ENCODE peak calls at places on chromosomes 3 and 15, in eight cellular contexts. K is endothelial cell, L is cardiac septum, D is GM23248, A is HCT116, I is head of caudate nucleus, H is kidney, P is Calu3. R is an unnamed sample.

GRCh38 chr3:23669541-23670255 is 136.1 kb upstream of the UBE2E1 start:
- DNase-seq in K (no peak), L (no peak), D (no peak), A (peak; percentile 56), I (no peak), H (no peak), P (no peak), R (no peak)

GRCh38 chr15:66923438-66923881 is 141.9 kb upstream of the SMAD3 start:
- DNase-seq in K (peak; percentile 36), L (peak; percentile 66), D (peak; percentile 20), A (peak; percentile 37), I (no peak), H (no peak), P (peak; percentile 72), R (peak; percentile 79)

GRCh38 chr3:71304261-71304646 is 279.3 kb downstream of the FOXP1 start:
- DNase-seq in K (no peak), L (no peak), D (no peak), A (no peak), I (no peak), H (no peak), P (no peak), R (no peak)

GRCh38 chr15:96893159-96893906 is 562.8 kb downstream of the NR2F2 start:
- DNase-seq in K (peak; percentile 20), L (no peak), D (peak; percentile 26), A (no peak), I (no peak), H (no peak), P (peak; percentile 61), R (no peak)

GRCh38 chr15:43436395-43436794 is 56.6 kb downstream of the TP53BP1 start:
- DNase-seq in K (no peak), L (no peak), D (no peak), A (no peak), I (no peak), H (no peak), P (no peak), R (no peak)

GRCh38 chr15:43253431-43254403 is 13.0 kb downstream of the TGM5 start:
- DNase-seq in K (no peak), L (no peak), D (peak; percentile 39), A (no peak), I (no peak), H (peak; percentile 85), P (peak; percentile 21), R (no peak)

GRCh38 chr3:192833177-192833890 is 84.3 kb downstream of the MB21D2 start:
- DNase-seq in K (no peak), L (no peak), D (peak; percentile 81), A (no peak), I (no peak), H (no peak), P (no peak), R (no peak)

GRCh38 chr3:52523386-52524257 is 10.0 kb downstream of the NT5DC2 start:
- DNase-seq in K (no peak), L (peak; percentile 70), D (no peak), A (no peak), I (no peak), H (peak; percentile 63), P (no peak), R (no peak)

GRCh38 chr15:65263313-65263712 is 23.4 kb downstream of the PARP16 start:
- DNase-seq in K (no peak), L (no peak), D (no peak), A (no peak), I (no peak), H (no peak), P (no peak), R (peak; percentile 47)

GRCh38 chr3:14391033-14391432 is 11.4 kb upstream of the SLC6A6 start:
- DNase-seq in K (no peak), L (no peak), D (peak; percentile 92), A (no peak), I (no peak), H (no peak), P (no peak), R (no peak)

GRCh38 chr15:77738441-77739437 is 106.0 kb upstream of the LINGO1 start:
- DNase-seq in K (peak; percentile 26), L (no peak), D (no peak), A (no peak), I (peak; percentile 19), H (no peak), P (no peak), R (no peak)

GRCh38 chr3:114878119-114878839 is 268.8 kb downstream of the ZBTB20 start:
- DNase-seq in K (no peak), L (no peak), D (peak; percentile 80), A (peak; percentile 62), I (no peak), H (no peak), P (no peak), R (no peak)

GRCh38 chr15:68374346-68374745 is 57.6 kb downstream of the ITGA11 start:
- DNase-seq in K (no peak), L (peak; percentile 73), D (no peak), A (no peak), I (no peak), H (no peak), P (no peak), R (no peak)

GRCh38 chr3:34263014-34263714 is 464.7 kb downstream of the PDCD6IP start:
- DNase-seq in K (no peak), L (no peak), D (no peak), A (no peak), I (no peak), H (no peak), P (no peak), R (no peak)

GRCh38 chr3:117844676-117845075 is 1135.1 kb downstream of the TUSC7 start:
- DNase-seq in K (no peak), L (no peak), D (peak; percentile 63), A (no peak), I (no peak), H (no peak), P (no peak), R (no peak)

GRCh38 chr3:16427309-16427965 is 86.1 kb downstream of the RFTN1 start:
- DNase-seq in K (no peak), L (no peak), D (peak; percentile 93), A (no peak), I (no peak), H (no peak), P (no peak), R (no peak)

GRCh38 chr3:140898340-140899180 is 43.1 kb upstream of the SLC25A36 start:
- DNase-seq in K (peak; percentile 16), L (no peak), D (peak; percentile 89), A (peak; percentile 46), I (no peak), H (no peak), P (peak; percentile 70), R (peak; percentile 16)

GRCh38 chr15:59166156-59166555 is 40.5 kb upstream of the LDHAL6B start:
- DNase-seq in K (no peak), L (no peak), D (peak; percentile 48), A (no peak), I (no peak), H (no peak), P (no peak), R (no peak)

R was measured in WERI-Rb-1.